ENCODE peak calls at places on chromosomes 11 and 22, in four cellular contexts. J, Y, C and H are unnamed samples.

GRCh38 chr22:45997775-45998637 is 21.0 kb upstream of the WNT7B start:
- DNase-seq in J (no peak), C (no peak), Y (no peak), H (no peak)

GRCh38 chr22:46196268-46196667 is 45.9 kb downstream of the PPARA start:
- DNase-seq in C (no peak), J (no peak), Y (no peak), H (no peak)

GRCh38 chr11:65851083-65851579 is 6.8 kb downstream of the CFL1 start:
- DNase-seq in Y (peak; percentile 84), J (no peak), C (no peak), H (peak; percentile 33)

GRCh38 chr11:44957051-44957515 is 6.4 kb upstream of the TP53I11 start:
- DNase-seq in J (no peak), C (no peak), Y (no peak), H (no peak)

GRCh38 chr11:40285520-40285919 is 1173.9 kb downstream of the LRRC4C start:
- DNase-seq in Y (no peak), C (no peak), J (no peak), H (no peak)

GRCh38 chr11:62547691-62548281 is 1.2 kb upstream of the AHNAK start:
- DNase-seq in C (no peak), J (no peak), Y (no peak), H (peak; percentile 28)

GRCh38 chr11:111540114-111540920 is at the start of gene LAYN:
- DNase-seq in J (peak; percentile 33), Y (peak; percentile 78), C (peak; percentile 86), H (peak; percentile 82)

GRCh38 chr22:30933457-30933856 is 35.1 kb downstream of the MORC2 start:
- DNase-seq in C (no peak), J (no peak), Y (no peak), H (no peak)

GRCh38 chr11:116800610-116801009 is 8.9 kb upstream of the APOA5 start:
- DNase-seq in C (no peak), Y (no peak), J (no peak), H (no peak)

GRCh38 chr11:37988031-37988430 is 1390.0 kb upstream of the RAG2 start:
- DNase-seq in J (no peak), Y (no peak), C (peak; percentile 55), H (peak; percentile 92)

GRCh38 chr11:47399860-47400812 is 8.3 kb upstream of the SLC39A13 start:
- DNase-seq in C (no peak), Y (peak; percentile 72), J (no peak), H (no peak)
- H3K4me1 ChIP-seq in C (peaks cover 4% of the 10 kb centered on the region), Y (peaks cover 3% of the 10 kb centered on the region), J (peaks cover 6% of the 10 kb centered on the region), H (peaks cover 26% of the 10 kb centered on the region)

GRCh38 chr11:70127653-70128434 is 49.7 kb downstream of the ANO1 start:
- DNase-seq in Y (no peak), J (no peak), C (no peak), H (no peak)
- H3K18ac ChIP-seq in Y (no peak overlapping the region), J (no peak overlapping the region), C (no peak overlapping the region), H (no peak overlapping the region)

GRCh38 chr22:36625102-36625501 is 78.5 kb downstream of the CACNG2 start:
- DNase-seq in J (no peak), Y (no peak), C (no peak), H (no peak)
- H2BK12ac ChIP-seq in J (no peak overlapping the region), Y (no peak overlapping the region), C (no peak overlapping the region), H (no peak overlapping the region)

DNA sequence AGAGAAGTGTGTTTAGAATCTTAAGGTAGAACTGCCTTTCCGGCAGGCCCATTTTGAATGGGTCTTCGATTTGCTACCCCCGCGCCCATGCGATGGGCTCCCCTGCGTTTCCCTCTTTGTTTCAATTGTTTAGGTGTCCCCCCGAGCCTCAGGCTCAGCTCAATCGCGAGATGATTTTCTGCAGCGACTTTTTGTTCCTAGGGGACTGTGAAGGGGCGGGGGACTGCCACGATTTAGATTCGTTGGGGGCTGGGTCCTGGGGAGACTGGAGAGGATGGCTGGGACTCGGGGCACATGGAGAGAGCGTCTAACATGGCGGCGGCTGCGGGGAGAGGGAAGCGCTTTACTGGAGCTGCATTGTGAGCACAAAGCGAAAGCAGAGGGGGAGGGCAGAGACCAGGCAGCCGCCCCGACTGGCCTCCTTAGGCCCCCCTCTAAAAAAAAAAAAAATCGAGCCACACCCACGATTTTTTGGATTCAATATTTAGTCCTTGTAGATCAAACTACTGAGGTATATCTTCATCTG is 1.7 kb downstream of the CAPRIN1 start:
- DNase-seq in J (peak; percentile 54), C (no peak), Y (peak; percentile 55), H (peak; percentile 87)
- H3K4me1 ChIP-seq in J (no peaks in the 10 kb centered on the region), C (peaks cover 4% of the 10 kb centered on the region), Y (peaks cover 2% of the 10 kb centered on the region), H (peaks cover 5% of the 10 kb centered on the region)